ENCODE peak calls at places on chromosomes 7 and 10, in ten cellular contexts. B is aorta, K is DMS 273 treated with DMSO at 0.1 percent for 48 hours, G is heart right ventricle, S is non-pigmented ciliary epithelial cell, N is AG10803, P is fibroblast of gingiva, Y is iPS-NIHi11, I is MCF 10A, D is amygdala. C is an unnamed sample.

GRCh38 chr7:94384315-94384714 is 10.4 kb upstream of the COL1A2 start:
- DNase-seq in P (no peak), I (no peak), D (no peak), N (no peak), B (no peak), G (no peak), S (no peak), K (no peak), Y (no peak), C (no peak)

GRCh38 chr10:127198307-127198706 is 1.9 kb upstream of the INSYN2A start:
- DNase-seq in I (no peak), K (no peak), B (no peak), S (no peak), G (no peak), Y (no peak), N (no peak), D (no peak), P (no peak), C (no peak)

GRCh38 chr7:158495780-158496179 is 91.8 kb downstream of the PTPRN2 start:
- DNase-seq in K (peak; percentile 48), P (no peak), G (no peak), I (peak; percentile 49), D (no peak), Y (peak; percentile 29), B (no peak), S (no peak), N (no peak), C (no peak)

GRCh38 chr7:131010714-131011436 is 276.9 kb upstream of the KLF14 start:
- DNase-seq in P (peak; percentile 86), B (no peak), K (no peak), S (no peak), I (peak; percentile 59), Y (no peak), D (no peak), N (peak; percentile 79), G (no peak), C (no peak)

GRCh38 chr7:28407643-28408042 is 4.7 kb upstream of the CREB5 start:
- DNase-seq in G (no peak), S (no peak), Y (no peak), B (no peak), N (peak; percentile 41), D (no peak), I (peak; percentile 53), P (peak; percentile 86), K (no peak), C (peak; percentile 55)

GRCh38 chr10:113666682-113667252 is 2.9 kb upstream of the NRAP start:
- DNase-seq in K (no peak), P (no peak), D (no peak), I (no peak), Y (no peak), B (no peak), N (peak; percentile 24), G (no peak), S (no peak), C (no peak)

GRCh38 chr7:46192191-46192590 is 271.1 kb upstream of the IGFBP3 start:
- DNase-seq in S (no peak), K (no peak), G (no peak), D (no peak), B (no peak), P (no peak), N (peak; percentile 28), Y (no peak), I (no peak), C (no peak)

GRCh38 chr7:38303866-38304265 is 30.4 kb upstream of the TARP start:
- DNase-seq in Y (no peak), K (no peak), P (no peak), N (no peak), G (no peak), B (no peak), D (no peak), I (no peak), S (no peak), C (no peak)

GRCh38 chr10:48455392-48456151 is 149.1 kb downstream of the MAPK8 start:
- DNase-seq in B (peak; percentile 36), P (no peak), G (peak; percentile 2), K (no peak), N (no peak), Y (no peak), I (no peak), D (no peak), S (no peak), C (no peak)

GRCh38 chr7:44891372-44891771 is 6.0 kb upstream of the PURB start:
- DNase-seq in N (no peak), K (no peak), D (no peak), Y (no peak), I (no peak), S (no peak), P (no peak), G (no peak), B (no peak), C (no peak)

GRCh38 chr7:111833461-111833860 is 271.2 kb upstream of the IMMP2L start:
- DNase-seq in N (peak; percentile 26), G (no peak), K (no peak), S (no peak), D (no peak), Y (no peak), B (no peak), P (no peak), I (peak; percentile 4), C (no peak)

GRCh38 chr10:94103902-94104301 is 110.2 kb downstream of the PLCE1 start:
- DNase-seq in G (no peak), B (no peak), P (peak; percentile 27), N (peak; percentile 68), Y (no peak), S (peak; percentile 22), D (no peak), K (no peak), I (no peak), C (no peak)

GRCh38 chr7:137572071-137572784 is 228.7 kb upstream of the PTN start:
- DNase-seq in N (no peak), G (no peak), S (no peak), D (no peak), P (peak; percentile 31), I (no peak), K (no peak), B (no peak), Y (no peak), C (no peak)

GRCh38 chr10:103504181-103504783 is 10.8 kb downstream of the NEURL1 start:
- DNase-seq in G (no peak), S (peak; percentile 97), N (peak; percentile 47), P (peak; percentile 8), B (no peak), Y (no peak), I (peak; percentile 83), K (no peak), D (no peak), C (no peak)

GRCh38 chr7:81600608-81601007 is 169.2 kb downstream of the HGF start:
- DNase-seq in K (no peak), S (peak; percentile 83), P (peak; percentile 59), I (no peak), Y (no peak), G (no peak), N (no peak), B (no peak), D (no peak), C (no peak)

GRCh38 chr7:146090023-146090645 is 26.5 kb upstream of the CNTNAP2 start:
- DNase-seq in D (no peak), P (peak; percentile 28), B (no peak), I (peak; percentile 62), S (peak; percentile 3), N (no peak), G (no peak), Y (peak; percentile 56), K (no peak), C (no peak)

GRCh38 chr10:6625428-6625827 is 45.4 kb upstream of the PRKCQ start:
- DNase-seq in N (no peak), B (no peak), P (no peak), G (no peak), K (no peak), D (no peak), Y (no peak), I (no peak), S (no peak), C (no peak)

GRCh38 chr7:113120647-113121046 is 2.3 kb upstream of the SMIM30 start:
- DNase-seq in S (no peak), Y (no peak), B (no peak), P (no peak), K (no peak), D (no peak), I (no peak), G (no peak), N (no peak), C (no peak)

GRCh38 chr10:91227576-91227975 is 7.1 kb downstream of the PCGF5 start:
- DNase-seq in Y (no peak), D (no peak), G (no peak), K (no peak), P (no peak), I (no peak), N (no peak), B (no peak), S (no peak), C (no peak)

GRCh38 chr7:73831656-73832579 is 1.1 kb downstream of the CLDN4 start:
- DNase-seq in B (no peak), Y (peak; percentile 79), S (no peak), K (no peak), D (no peak), I (no peak), G (no peak), N (no peak), P (no peak), C (no peak)